ENCODE peak calls at places on chromosome 20, in six cellular contexts. B, J, G, E, C and I are unnamed samples.
A peak's percentile ranks its signal among the peaks of the same experiment; 100 is the strongest.

GRCh38 chr20:610130-611046 is at the start of gene TCF15:
- DNase-seq in C (no peak), B (no peak), E (no peak), G (no peak), J (peak; percentile 85), I (no peak)

GRCh38 chr20:22802296-22802695 is 217.9 kb upstream of the FOXA2 start:
- DNase-seq in G (no peak), B (no peak), E (no peak), J (no peak), C (no peak), I (no peak)

GRCh38 chr20:8435251-8436035 is 303.4 kb downstream of the PLCB1 start:
- DNase-seq in B (no peak), G (no peak), C (no peak), J (no peak), E (no peak), I (no peak)

GRCh38 chr20:35972445-35972844 is 4.1 kb downstream of the CNBD2 start:
- DNase-seq in C (no peak), G (no peak), E (no peak), J (no peak), B (no peak), I (no peak)

GRCh38 chr20:49758781-49759180 is 45.1 kb upstream of the B4GALT5 start:
- DNase-seq in C (no peak), G (no peak), J (no peak), E (no peak), B (no peak), I (no peak)

GRCh38 chr20:34639755-34640222 is 37.1 kb downstream of the PIGU start:
- DNase-seq in J (no peak), C (peak; percentile 44), B (no peak), E (no peak), G (no peak), I (no peak)

GRCh38 chr20:60467078-60467477 is 508.9 kb downstream of the CDH26 start:
- DNase-seq in J (no peak), E (no peak), G (no peak), C (no peak), B (no peak), I (no peak)

GRCh38 chr20:50855498-50856474 is 60.9 kb downstream of the BCAS4 start:
- DNase-seq in B (no peak), C (peak; percentile 51), E (peak; percentile 16), G (no peak), J (no peak), I (no peak)

GRCh38 chr20:22524393-22525015 is 59.9 kb downstream of the FOXA2 start:
- DNase-seq in G (no peak), E (no peak), C (no peak), B (no peak), J (no peak), I (no peak)

GRCh38 chr20:23857954-23858565 is 21.5 kb downstream of the CST5 start:
- DNase-seq in B (no peak), G (no peak), J (no peak), C (no peak), E (no peak), I (no peak)

GRCh38 chr20:24318569-24319352 is 150.7 kb upstream of the SYNDIG1 start:
- DNase-seq in B (no peak), G (no peak), C (no peak), E (no peak), J (no peak), I (no peak)

GRCh38 chr20:57130160-57130772 is 136.2 kb downstream of the BMP7 start:
- DNase-seq in J (no peak), C (no peak), B (no peak), G (no peak), E (no peak), I (no peak)

GRCh38 chr20:54139188-54139587 is 34.6 kb downstream of the CYP24A1 start:
- DNase-seq in G (no peak), E (no peak), C (no peak), J (no peak), B (no peak), I (no peak)

GRCh38 chr20:50175938-50176933 is 14.4 kb upstream of the CEBPB start:
- DNase-seq in C (no peak), G (no peak), E (no peak), J (no peak), B (no peak), I (no peak)

GRCh38 chr20:35091808-35092523 is 641 bp downstream of the TRPC4AP start:
- DNase-seq in E (no peak), B (peak; percentile 60), C (peak; percentile 14), J (peak; percentile 19), G (no peak), I (peak; percentile 47)

GRCh38 chr20:38286586-38287502 is 17.1 kb upstream of the BPI start:
- DNase-seq in J (no peak), G (no peak), C (peak; percentile 41), E (no peak), B (no peak), I (no peak)

GRCh38 chr20:1830240-1830639 is 65.0 kb upstream of the SIRPA start:
- DNase-seq in G (peak; percentile 83), C (peak; percentile 44), B (no peak), J (no peak), E (peak; percentile 91), I (no peak)

GRCh38 chr20:11222243-11222642 is 548.4 kb upstream of the JAG1 start:
- DNase-seq in C (no peak), E (no peak), G (no peak), B (no peak), J (no peak), I (no peak)

GRCh38 chr20:11888648-11889047 is 29.0 kb upstream of the BTBD3 start:
- DNase-seq in C (no peak), G (no peak), B (no peak), J (no peak), E (no peak), I (no peak)

GRCh38 chr20:4794846-4795245 is 73.1 kb downstream of the PRND start:
- DNase-seq in C (no peak), B (no peak), J (no peak), E (no peak), G (no peak), I (no peak)

GRCh38 chr20:33611106-33611505 is 51.0 kb upstream of the C20orf144 start:
- DNase-seq in C (no peak), E (no peak), B (no peak), J (no peak), G (no peak), I (no peak)

GRCh38 chr20:46752639-46753235 is 43.3 kb downstream of the SLC2A10 start:
- DNase-seq in E (peak; percentile 33), C (peak; percentile 80), J (peak; percentile 46), G (no peak), B (no peak), I (peak; percentile 56)

GRCh38 chr20:48750941-48751620 is 76.7 kb downstream of the PREX1 start:
- DNase-seq in J (no peak), B (no peak), C (peak; percentile 21), E (no peak), G (no peak), I (peak; percentile 83)

GRCh38 chr20:21017381-21018085 is 88.6 kb downstream of the LINC00237 start:
- DNase-seq in E (no peak), G (no peak), J (no peak), C (no peak), B (no peak), I (no peak)

GRCh38 chr20:29448806-29449470 is 1808.5 kb upstream of the DEFB115 start:
- DNase-seq in J (no peak), C (no peak), B (no peak), E (no peak), G (no peak), I (no peak)

GRCh38 chr20:29443819-29444218 is 1813.6 kb upstream of the DEFB115 start:
- DNase-seq in J (peak; percentile 29), G (no peak), E (no peak), C (no peak), B (no peak), I (no peak)
- TF ChIP-seq CTCF in J (no peak), G (no peak), E (no peak), C (no peak), B (no peak), I (no peak)

GRCh38 chr20:63934271-63935068 is 21.7 kb downstream of the UCKL1 start:
- DNase-seq in E (no peak), C (no peak), G (no peak), B (no peak), J (no peak), I (no peak)
- TF ChIP-seq CTCF in E (peak; percentile 3), C (no peak), G (peak; percentile 34), B (peak; percentile 69), J (no peak), I (peak; percentile 45)

DNA sequence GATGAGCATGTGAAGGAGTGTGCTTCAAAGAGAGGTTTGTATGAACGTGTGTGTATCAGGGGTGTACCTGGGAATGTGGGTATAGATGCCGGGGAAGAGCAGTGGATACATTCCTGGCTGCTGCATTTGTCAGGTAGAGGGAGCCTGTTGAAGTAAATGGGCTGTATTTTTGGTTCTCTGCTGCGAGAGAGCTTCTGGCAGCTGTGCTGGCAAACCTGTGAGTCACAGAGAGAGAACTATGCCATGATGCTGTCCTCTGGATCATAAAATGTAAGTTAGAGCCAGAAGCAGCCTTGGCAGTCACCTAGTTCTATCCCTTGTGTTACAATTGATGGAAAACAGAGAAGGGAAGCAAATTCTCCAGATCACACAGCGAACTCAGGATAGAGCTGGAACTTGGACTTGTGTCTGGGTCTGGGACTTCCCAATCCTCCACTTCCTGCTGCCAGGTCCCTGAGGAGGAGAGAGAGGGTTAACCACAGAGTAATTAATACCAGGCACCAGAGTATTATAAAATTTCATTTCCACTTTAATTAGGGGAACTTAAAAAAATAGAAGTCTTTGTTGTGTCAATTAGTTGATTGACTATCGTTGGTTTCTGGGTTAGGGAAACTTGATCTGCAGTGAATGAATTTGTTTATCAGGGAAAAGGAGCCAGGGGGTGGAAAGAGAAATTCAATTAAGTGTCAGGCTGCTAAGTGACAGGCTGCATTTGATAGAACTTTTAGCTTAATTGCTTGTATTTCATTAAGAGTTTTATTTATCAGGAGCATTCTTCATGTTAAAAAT is 41.1 kb upstream of the GTSF1L start:
- DNase-seq in B (no peak), C (no peak), G (no peak), J (no peak), E (no peak), I (no peak)
- TF ChIP-seq CTCF in B (no peak), C (no peak), G (no peak), J (no peak), E (no peak), I (no peak)

GRCh38 chr20:3358676-3359340 is 48.7 kb downstream of the DNAAF9 start:
- DNase-seq in G (no peak), J (no peak), E (no peak), C (no peak), B (no peak), I (no peak)
- TF ChIP-seq CTCF in G (no peak), J (no peak), E (no peak), C (no peak), B (no peak), I (no peak)

DNA sequence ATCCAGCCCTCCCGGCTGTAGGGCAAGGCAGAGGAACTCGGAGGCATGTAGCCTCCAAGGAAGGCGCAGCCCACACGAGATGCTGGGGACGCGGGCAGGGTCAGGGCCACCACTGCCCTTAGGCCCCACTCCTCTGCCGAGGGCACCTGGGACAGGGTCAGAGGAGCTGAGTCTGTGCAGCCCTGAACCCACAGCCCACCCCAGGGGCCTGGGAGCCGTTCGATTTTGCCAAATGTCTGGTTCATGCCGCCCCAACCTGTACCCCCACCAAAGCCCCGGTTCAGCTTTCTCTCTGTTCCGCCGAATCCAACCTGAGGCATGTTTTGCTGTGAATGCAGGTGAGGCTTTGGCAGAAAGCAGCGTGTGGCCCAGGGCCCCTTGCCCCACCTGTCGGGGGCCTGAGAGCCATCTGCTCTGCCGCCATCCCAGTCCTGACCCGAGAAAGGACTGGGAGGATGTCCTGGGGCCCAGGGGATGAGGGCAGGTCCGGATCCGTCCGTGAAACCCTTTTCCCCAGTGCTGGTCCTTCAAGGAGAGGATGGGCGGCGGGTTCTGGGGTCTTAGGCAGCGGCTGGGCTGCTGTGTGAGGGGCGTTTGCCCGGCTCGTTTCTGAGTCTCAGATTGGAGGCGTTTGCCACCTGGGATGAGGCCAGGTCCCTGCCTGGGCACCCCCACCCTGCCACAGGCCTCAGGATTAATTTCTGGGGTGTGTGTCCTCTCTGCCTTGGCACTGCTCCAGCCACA is 79.3 kb upstream of the GATA5 start:
- DNase-seq in J (no peak), C (no peak), E (no peak), G (no peak), B (no peak), I (no peak)
- TF ChIP-seq CTCF in J (no peak), C (no peak), E (no peak), G (no peak), B (no peak), I (no peak)